ENCODE peak calls at places on chromosomes 3 and 15, in eight cellular contexts. One of them, this sample, is unnamed.
A peak's percentile ranks its signal among the peaks of the same experiment; 100 is the strongest.

GRCh38 chr3:191912616-191913204 is 451.7 kb downstream of the PYDC2 start:
- DNase-seq in psoas muscle: no peak
- DNase-seq in tibial artery: no peak
- DNase-seq in endodermal cell: no peak
- DNase-seq in MM.1S: no peak
- DNase-seq in heart left ventricle: no peak
- DNase-seq in ovary: no peak
- DNase-seq in IMR-90: no peak
- DNase-seq in this sample: no peak

GRCh38 chr3:1232276-1232675 is 139.5 kb downstream of the CNTN6 start:
- DNase-seq in endodermal cell: no peak
- DNase-seq in MM.1S: no peak
- DNase-seq in tibial artery: no peak
- DNase-seq in IMR-90: no peak
- DNase-seq in psoas muscle: no peak
- DNase-seq in ovary: no peak
- DNase-seq in heart left ventricle: no peak
- DNase-seq in this sample: no peak

GRCh38 chr3:170429050-170429449 is 10.4 kb downstream of the CLDN11 start:
- DNase-seq in psoas muscle: no peak
- DNase-seq in heart left ventricle: no peak
- DNase-seq in endodermal cell: no peak
- DNase-seq in ovary: no peak
- DNase-seq in IMR-90: no peak
- DNase-seq in MM.1S: peak; percentile 92
- DNase-seq in tibial artery: no peak
- DNase-seq in this sample: no peak

GRCh38 chr15:89494941-89495637 is 1.3 kb downstream of the RHCG start:
- DNase-seq in endodermal cell: peak; percentile 79
- DNase-seq in MM.1S: peak; percentile 19
- DNase-seq in ovary: no peak
- DNase-seq in IMR-90: no peak
- DNase-seq in heart left ventricle: no peak
- DNase-seq in psoas muscle: no peak
- DNase-seq in tibial artery: peak; percentile 27
- DNase-seq in this sample: no peak

GRCh38 chr3:100634493-100635272 is 25.3 kb downstream of the ADGRG7 start:
- DNase-seq in IMR-90: peak; percentile 6
- DNase-seq in endodermal cell: peak; percentile 49
- DNase-seq in heart left ventricle: no peak
- DNase-seq in psoas muscle: no peak
- DNase-seq in ovary: no peak
- DNase-seq in tibial artery: no peak
- DNase-seq in MM.1S: peak; percentile 44
- DNase-seq in this sample: no peak

GRCh38 chr3:42613462-42613861 is 13.0 kb downstream of the NKTR start:
- DNase-seq in tibial artery: no peak
- DNase-seq in ovary: no peak
- DNase-seq in MM.1S: no peak
- DNase-seq in heart left ventricle: no peak
- DNase-seq in IMR-90: no peak
- DNase-seq in endodermal cell: no peak
- DNase-seq in psoas muscle: no peak
- DNase-seq in this sample: no peak

GRCh38 chr15:90560229-90560771 is 30.6 kb downstream of the CRTC3 start:
- DNase-seq in MM.1S: no peak
- DNase-seq in ovary: no peak
- DNase-seq in tibial artery: peak; percentile 82
- DNase-seq in IMR-90: peak; percentile 96
- DNase-seq in psoas muscle: peak; percentile 61
- DNase-seq in endodermal cell: no peak
- DNase-seq in heart left ventricle: peak; percentile 81
- DNase-seq in this sample: no peak

GRCh38 chr15:37136666-37137065 is 36.3 kb upstream of the MEIS2 start:
- DNase-seq in psoas muscle: no peak
- DNase-seq in MM.1S: no peak
- DNase-seq in IMR-90: peak; percentile 49
- DNase-seq in heart left ventricle: no peak
- DNase-seq in ovary: no peak
- DNase-seq in tibial artery: no peak
- DNase-seq in endodermal cell: no peak
- DNase-seq in this sample: no peak

GRCh38 chr15:34366271-34367043 is 539 bp downstream of the LPCAT4 start:
- DNase-seq in IMR-90: peak; percentile 36
- DNase-seq in endodermal cell: peak; percentile 94
- DNase-seq in heart left ventricle: peak; percentile 81
- DNase-seq in ovary: peak; percentile 78
- DNase-seq in tibial artery: peak; percentile 76
- DNase-seq in psoas muscle: peak; percentile 72
- DNase-seq in MM.1S: peak; percentile 63
- DNase-seq in this sample: peak; percentile 90

GRCh38 chr3:35670408-35670807 is 31.1 kb downstream of the ARPP21 start:
- DNase-seq in heart left ventricle: no peak
- DNase-seq in psoas muscle: no peak
- DNase-seq in MM.1S: no peak
- DNase-seq in tibial artery: no peak
- DNase-seq in IMR-90: no peak
- DNase-seq in endodermal cell: no peak
- DNase-seq in ovary: no peak
- DNase-seq in this sample: no peak

GRCh38 chr3:96478496-96478895 is 335.9 kb upstream of the EPHA6 start:
- DNase-seq in endodermal cell: no peak
- DNase-seq in tibial artery: no peak
- DNase-seq in ovary: no peak
- DNase-seq in heart left ventricle: no peak
- DNase-seq in IMR-90: no peak
- DNase-seq in psoas muscle: no peak
- DNase-seq in MM.1S: no peak
- DNase-seq in this sample: no peak

GRCh38 chr3:29335438-29335837 is 54.6 kb downstream of the RBMS3 start:
- DNase-seq in IMR-90: peak; percentile 98
- DNase-seq in endodermal cell: peak; percentile 81
- DNase-seq in ovary: peak; percentile 53
- DNase-seq in tibial artery: peak; percentile 82
- DNase-seq in heart left ventricle: peak; percentile 88
- DNase-seq in psoas muscle: peak; percentile 67
- DNase-seq in MM.1S: no peak
- DNase-seq in this sample: peak; percentile 67

GRCh38 chr3:197520311-197521276 is 35.2 kb downstream of the BDH1 start:
- DNase-seq in IMR-90: peak; percentile 80
- DNase-seq in tibial artery: no peak
- DNase-seq in endodermal cell: peak; percentile 87
- DNase-seq in MM.1S: no peak
- DNase-seq in psoas muscle: no peak
- DNase-seq in ovary: no peak
- DNase-seq in heart left ventricle: no peak
- DNase-seq in this sample: no peak

GRCh38 chr3:47536967-47537366 is 23.5 kb upstream of the ELP6 start:
- DNase-seq in endodermal cell: no peak
- DNase-seq in tibial artery: no peak
- DNase-seq in IMR-90: no peak
- DNase-seq in ovary: no peak
- DNase-seq in psoas muscle: no peak
- DNase-seq in MM.1S: no peak
- DNase-seq in heart left ventricle: no peak
- DNase-seq in this sample: peak; percentile 42

GRCh38 chr3:113231391-113231790 is 20.0 kb downstream of the BOC start:
- DNase-seq in MM.1S: no peak
- DNase-seq in IMR-90: peak; percentile 85
- DNase-seq in endodermal cell: no peak
- DNase-seq in tibial artery: no peak
- DNase-seq in heart left ventricle: no peak
- DNase-seq in psoas muscle: no peak
- DNase-seq in ovary: no peak
- DNase-seq in this sample: no peak

GRCh38 chr3:101888653-101889052 is 39.3 kb downstream of the NFKBIZ start:
- DNase-seq in MM.1S: no peak
- DNase-seq in ovary: no peak
- DNase-seq in tibial artery: no peak
- DNase-seq in psoas muscle: no peak
- DNase-seq in endodermal cell: no peak
- DNase-seq in IMR-90: no peak
- DNase-seq in heart left ventricle: no peak
- DNase-seq in this sample: no peak

GRCh38 chr3:119173325-119173724 is at the start of gene UPK1B:
- DNase-seq in tibial artery: no peak
- DNase-seq in IMR-90: no peak
- DNase-seq in ovary: no peak
- DNase-seq in endodermal cell: peak; percentile 90
- DNase-seq in psoas muscle: no peak
- DNase-seq in heart left ventricle: no peak
- DNase-seq in MM.1S: no peak
- DNase-seq in this sample: no peak

GRCh38 chr15:79601376-79601775 is 169.2 kb downstream of the MINAR1 start:
- DNase-seq in heart left ventricle: no peak
- DNase-seq in psoas muscle: no peak
- DNase-seq in MM.1S: no peak
- DNase-seq in ovary: no peak
- DNase-seq in tibial artery: no peak
- DNase-seq in IMR-90: no peak
- DNase-seq in endodermal cell: no peak
- DNase-seq in this sample: no peak

GRCh38 chr3:8769088-8769822 is at the start of gene OXTR:
- DNase-seq in heart left ventricle: peak; percentile 45
- DNase-seq in MM.1S: peak; percentile 65
- DNase-seq in psoas muscle: peak; percentile 81
- DNase-seq in tibial artery: no peak
- DNase-seq in endodermal cell: peak; percentile 95
- DNase-seq in ovary: peak; percentile 78
- DNase-seq in IMR-90: peak; percentile 82
- DNase-seq in this sample: peak; percentile 89

GRCh38 chr3:126208618-126209256 is 28.4 kb upstream of the ALDH1L1 start:
- DNase-seq in heart left ventricle: peak; percentile 91
- DNase-seq in endodermal cell: no peak
- DNase-seq in MM.1S: no peak
- DNase-seq in IMR-90: peak; percentile 89
- DNase-seq in psoas muscle: peak; percentile 95
- DNase-seq in tibial artery: peak; percentile 97
- DNase-seq in ovary: peak; percentile 53
- DNase-seq in this sample: no peak

GRCh38 chr3:65551945-65552344 is 486.8 kb downstream of the MAGI1 start:
- DNase-seq in endodermal cell: no peak
- DNase-seq in MM.1S: no peak
- DNase-seq in psoas muscle: no peak
- DNase-seq in tibial artery: no peak
- DNase-seq in ovary: no peak
- DNase-seq in IMR-90: no peak
- DNase-seq in heart left ventricle: no peak
- DNase-seq in this sample: no peak

GRCh38 chr15:63061971-63062370 is 19.4 kb downstream of the TPM1 start:
- DNase-seq in tibial artery: no peak
- DNase-seq in IMR-90: peak; percentile 65
- DNase-seq in ovary: no peak
- DNase-seq in heart left ventricle: no peak
- DNase-seq in endodermal cell: no peak
- DNase-seq in MM.1S: no peak
- DNase-seq in psoas muscle: no peak
- DNase-seq in this sample: no peak

GRCh38 chr3:196810963-196811581 is 56.6 kb upstream of the SENP5 start:
- DNase-seq in MM.1S: no peak
- DNase-seq in IMR-90: no peak
- DNase-seq in endodermal cell: no peak
- DNase-seq in tibial artery: no peak
- DNase-seq in psoas muscle: no peak
- DNase-seq in ovary: no peak
- DNase-seq in heart left ventricle: no peak
- DNase-seq in this sample: no peak

GRCh38 chr3:14771593-14772497 is 46.9 kb upstream of the FGD5 start:
- DNase-seq in endodermal cell: peak; percentile 35
- DNase-seq in psoas muscle: no peak
- DNase-seq in heart left ventricle: no peak
- DNase-seq in MM.1S: no peak
- DNase-seq in tibial artery: peak; percentile 48
- DNase-seq in IMR-90: no peak
- DNase-seq in ovary: no peak
- DNase-seq in this sample: peak; percentile 55

GRCh38 chr3:183267140-183267539 is 14.1 kb downstream of the B3GNT5 start:
- DNase-seq in psoas muscle: no peak
- DNase-seq in heart left ventricle: no peak
- DNase-seq in endodermal cell: no peak
- DNase-seq in tibial artery: no peak
- DNase-seq in ovary: no peak
- DNase-seq in IMR-90: no peak
- DNase-seq in MM.1S: no peak
- DNase-seq in this sample: no peak
- H3K4me1 ChIP-seq in psoas muscle: peaks cover 58% of the 10 kb centered on the region
- H3K4me1 ChIP-seq in heart left ventricle: peaks cover 45% of the 10 kb centered on the region
- H3K4me1 ChIP-seq in endodermal cell: peaks cover 33% of the 10 kb centered on the region
- H3K4me1 ChIP-seq in tibial artery: no peaks in the 10 kb centered on the region
- H3K4me1 ChIP-seq in ovary: peaks cover 4% of the 10 kb centered on the region
- H3K4me1 ChIP-seq in IMR-90: no peaks in the 10 kb centered on the region
- H3K4me1 ChIP-seq in MM.1S: no peaks in the 10 kb centered on the region
- H3K4me1 ChIP-seq in this sample: no peaks in the 10 kb centered on the region

GRCh38 chr3:138834359-138835176 is at the start of gene PIK3CB:
- DNase-seq in endodermal cell: peak; percentile 96
- DNase-seq in MM.1S: peak; percentile 91
- DNase-seq in heart left ventricle: peak; percentile 93
- DNase-seq in IMR-90: peak; percentile 62
- DNase-seq in tibial artery: peak; percentile 93
- DNase-seq in ovary: peak; percentile 90
- DNase-seq in psoas muscle: peak; percentile 96
- DNase-seq in this sample: peak; percentile 98
- TF ChIP-seq CTCF in endodermal cell: peak; percentile 73
- TF ChIP-seq CTCF in MM.1S: peak; percentile 36
- TF ChIP-seq CTCF in heart left ventricle: peak; percentile 7
- TF ChIP-seq CTCF in IMR-90: peak; percentile 15
- TF ChIP-seq CTCF in tibial artery: peak; percentile 26
- TF ChIP-seq CTCF in ovary: peak; percentile 12
- TF ChIP-seq CTCF in psoas muscle: peak; percentile 37
- TF ChIP-seq CTCF in this sample: peak; percentile 41

DNA sequence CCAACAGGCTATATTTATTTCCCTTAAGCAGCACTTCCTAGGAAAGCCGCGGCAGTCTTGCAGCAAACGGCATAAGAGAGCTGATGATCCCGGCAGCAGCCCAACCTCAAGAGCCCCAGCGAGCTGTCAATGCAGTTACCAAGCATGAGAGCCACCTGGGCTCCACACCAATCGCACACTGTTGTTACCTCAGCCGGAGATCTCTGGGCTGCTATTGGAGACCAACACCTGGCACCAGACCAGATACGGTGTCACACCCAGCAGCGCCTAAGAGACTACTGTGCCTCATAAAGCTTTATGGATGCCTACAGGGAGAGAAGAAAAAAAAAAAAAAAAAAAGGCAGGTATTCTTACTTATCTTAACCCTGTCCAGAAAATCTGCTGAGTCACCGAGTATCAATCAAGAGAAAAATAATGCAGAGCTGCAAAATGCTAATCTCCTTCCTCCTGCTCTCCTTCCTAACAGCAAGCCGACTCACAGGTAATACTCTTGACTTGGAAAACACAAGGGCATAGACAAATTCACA is 11.6 kb downstream of the ABCC5 start:
- DNase-seq in IMR-90: peak; percentile 37
- DNase-seq in MM.1S: peak; percentile 96
- DNase-seq in psoas muscle: peak; percentile 90
- DNase-seq in tibial artery: peak; percentile 68
- DNase-seq in heart left ventricle: peak; percentile 78
- DNase-seq in ovary: peak; percentile 34
- DNase-seq in endodermal cell: peak; percentile 73
- DNase-seq in this sample: peak; percentile 82
- H3K27ac ChIP-seq in IMR-90: peak overlapping the region; percentile 26
- H3K27ac ChIP-seq in MM.1S: peak overlapping the region; percentile 13
- H3K27ac ChIP-seq in psoas muscle: peak overlapping the region; percentile 84
- H3K27ac ChIP-seq in tibial artery: no peak overlapping the region
- H3K27ac ChIP-seq in heart left ventricle: peak overlapping the region; percentile 46
- H3K27ac ChIP-seq in ovary: no peak overlapping the region
- H3K27ac ChIP-seq in endodermal cell: no peak overlapping the region
- H3K27ac ChIP-seq in this sample: peak overlapping the region; percentile 23

GRCh38 chr15:72873379-72874233 is 90.0 kb upstream of the ADPGK start:
- DNase-seq in tibial artery: no peak
- DNase-seq in psoas muscle: peak; percentile 94
- DNase-seq in endodermal cell: no peak
- DNase-seq in ovary: no peak
- DNase-seq in MM.1S: no peak
- DNase-seq in heart left ventricle: no peak
- DNase-seq in IMR-90: no peak
- DNase-seq in this sample: no peak
- H3K4me1 ChIP-seq in tibial artery: peaks cover 10% of the 10 kb centered on the region
- H3K4me1 ChIP-seq in psoas muscle: peaks cover 50% of the 10 kb centered on the region
- H3K4me1 ChIP-seq in endodermal cell: no peaks in the 10 kb centered on the region
- H3K4me1 ChIP-seq in ovary: no peaks in the 10 kb centered on the region
- H3K4me1 ChIP-seq in MM.1S: no peaks in the 10 kb centered on the region
- H3K4me1 ChIP-seq in heart left ventricle: no peaks in the 10 kb centered on the region
- H3K4me1 ChIP-seq in IMR-90: no peaks in the 10 kb centered on the region
- H3K4me1 ChIP-seq in this sample: no peaks in the 10 kb centered on the region

This sample was measured in spleen.